ENCODE peak calls at places on chromosomes 3 and 15, in six cellular contexts. X is naive thymus-derived CD4-positive, alpha-beta T cell; A is AG04450; P is kidney epithelial cell; M is GM23338; Z is uterus. T is an unnamed sample.

GRCh38 chr3:133425898-133426297 is 26.0 kb downstream of the BFSP2 start:
- DNase-seq in P (no peak), M (no peak), Z (no peak), A (no peak), X (no peak), T (no peak)

GRCh38 chr3:100465871-100466777 is 26.3 kb upstream of the TMEM45A start:
- DNase-seq in X (no peak), Z (no peak), M (no peak), P (no peak), A (no peak), T (no peak)

GRCh38 chr3:126261037-126261436 is 80.7 kb upstream of the ALDH1L1 start:
- DNase-seq in X (no peak), Z (peak; percentile 79), A (no peak), P (no peak), M (peak; percentile 40), T (peak; percentile 30)

GRCh38 chr15:67177750-67178149 is 76.7 kb downstream of the AAGAB start:
- DNase-seq in M (no peak), P (no peak), Z (no peak), X (no peak), A (no peak), T (no peak)

GRCh38 chr3:53803124-53803815 is 42.9 kb downstream of the CHDH start:
- DNase-seq in Z (no peak), M (peak; percentile 21), A (no peak), X (no peak), P (no peak), T (no peak)

GRCh38 chr3:42852443-42852842 is 23.2 kb downstream of the CYP8B1 start:
- DNase-seq in Z (no peak), A (no peak), M (no peak), P (no peak), X (no peak), T (no peak)

GRCh38 chr15:59299919-59300617 is 72.6 kb downstream of the MYO1E start:
- DNase-seq in P (peak; percentile 97), X (peak; percentile 72), M (no peak), Z (peak; percentile 69), A (peak; percentile 87), T (peak; percentile 83)

GRCh38 chr3:79154861-79155260 is 612.9 kb downstream of the ROBO1 start:
- DNase-seq in Z (no peak), X (no peak), M (no peak), A (no peak), P (no peak), T (no peak)

GRCh38 chr3:32257641-32258438 is 19.4 kb downstream of the CMTM8 start:
- DNase-seq in Z (no peak), P (no peak), A (no peak), M (no peak), X (no peak), T (no peak)

GRCh38 chr15:27587810-27588209 is 511.3 kb downstream of the OCA2 start:
- DNase-seq in X (no peak), P (no peak), A (no peak), Z (no peak), M (peak; percentile 96), T (no peak)

GRCh38 chr3:128794788-128795649 is 69.0 kb downstream of the RAB7A start:
- DNase-seq in P (no peak), A (peak; percentile 16), X (peak; percentile 78), M (peak; percentile 93), Z (peak; percentile 43), T (no peak)

GRCh38 chr3:173465112-173465511 is 67.6 kb downstream of the NLGN1 start:
- DNase-seq in P (peak; percentile 25), X (no peak), Z (no peak), A (no peak), M (no peak), T (no peak)

GRCh38 chr3:155362808-155363689 is 69.6 kb upstream of the STRIT1 start:
- DNase-seq in M (peak; percentile 99), P (no peak), X (no peak), A (no peak), Z (no peak), T (no peak)
- H3K4me3 ChIP-seq in M (peak overlapping the region; percentile 2), P (no peak overlapping the region), X (no peak overlapping the region), A (no peak overlapping the region), Z (no peak overlapping the region), T (no peak overlapping the region)

GRCh38 chr3:101936419-101937331 is 87.4 kb downstream of the NFKBIZ start:
- DNase-seq in M (no peak), X (peak; percentile 64), Z (no peak), A (peak; percentile 52), P (peak; percentile 89), T (no peak)
- H3K4me3 ChIP-seq in M (no peak overlapping the region), X (peak overlapping the region; percentile 9), Z (no peak overlapping the region), A (no peak overlapping the region), P (no peak overlapping the region), T (no peak overlapping the region)

DNA sequence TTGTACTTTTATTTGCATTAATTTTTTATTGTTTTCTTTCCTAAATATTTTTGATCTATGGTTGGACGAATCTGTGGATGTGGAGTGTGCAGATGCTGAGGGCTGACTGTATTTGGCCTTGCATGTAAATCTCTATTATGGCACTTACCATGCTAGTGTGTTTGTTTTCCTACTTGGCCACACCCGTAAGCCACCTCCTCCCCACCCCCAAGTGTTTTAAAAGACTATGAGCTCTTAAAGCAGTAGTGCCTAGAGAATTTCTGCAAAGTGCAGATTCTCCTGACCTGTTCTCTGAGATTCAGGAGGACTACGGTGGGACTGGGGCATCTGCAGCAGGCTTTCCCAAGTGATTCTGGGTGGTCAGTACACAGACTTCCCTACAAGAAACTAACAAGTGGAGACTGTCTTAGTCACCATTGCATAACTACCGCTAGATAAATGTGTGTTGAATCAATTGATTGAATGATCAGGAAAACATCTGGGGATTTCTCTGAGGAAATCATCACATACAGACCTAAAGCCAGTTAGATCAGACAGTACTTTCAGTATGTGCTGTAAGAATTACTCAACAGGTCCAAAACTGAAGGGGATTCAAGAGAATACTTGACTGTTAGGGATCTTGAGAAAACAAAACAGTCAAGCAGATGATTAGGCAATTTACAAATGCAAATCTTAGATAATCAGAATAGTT is 6.2 kb upstream of the TIPARP start:
- DNase-seq in A (no peak), M (peak; percentile 23), Z (no peak), X (no peak), P (no peak), T (no peak)
- H3K4me3 ChIP-seq in A (no peak overlapping the region), M (no peak overlapping the region), Z (no peak overlapping the region), X (no peak overlapping the region), P (no peak overlapping the region), T (no peak overlapping the region)

DNA sequence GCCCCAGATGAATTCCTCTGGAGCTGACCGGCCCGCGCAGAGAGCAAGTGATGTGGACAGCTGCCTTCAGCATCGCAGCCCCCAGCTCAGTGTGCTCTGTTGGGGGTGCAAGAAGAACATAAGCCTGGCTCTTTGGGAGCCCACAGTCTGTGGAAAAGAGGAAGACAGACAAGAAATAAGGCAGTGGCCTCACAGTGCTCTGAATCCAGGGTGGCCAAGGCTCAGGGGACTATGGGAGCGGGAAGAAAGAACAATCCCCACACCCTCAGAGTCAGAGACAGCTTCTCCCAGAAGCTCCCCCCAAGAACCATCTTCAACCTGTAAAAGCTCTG is 277 bp upstream of the HDDC3 start:
- DNase-seq in A (no peak), Z (no peak), X (no peak), P (no peak), M (no peak), T (no peak)
- H3K4me3 ChIP-seq in A (peak overlapping the region; percentile 17), Z (peak overlapping the region; percentile 72), X (peak overlapping the region; percentile 97), P (no peak overlapping the region), M (peak overlapping the region; percentile 94), T (peak overlapping the region; percentile 89)

GRCh38 chr15:80618666-80619481 is 76.2 kb upstream of the ABHD17C start:
- DNase-seq in P (no peak), X (no peak), M (no peak), Z (no peak), A (no peak), T (no peak)

GRCh38 chr15:80619677-80620076 is 75.4 kb upstream of the ABHD17C start:
- DNase-seq in P (no peak), Z (no peak), X (no peak), A (no peak), M (no peak), T (no peak)

GRCh38 chr15:80620141-80620540 is 75.0 kb upstream of the ABHD17C start:
- DNase-seq in M (no peak), A (no peak), Z (no peak), X (no peak), P (no peak), T (no peak)

GRCh38 chr15:80615783-80616391 is 79.2 kb upstream of the ABHD17C start:
- DNase-seq in Z (peak; percentile 34), X (no peak), M (no peak), P (no peak), A (peak; percentile 33), T (no peak)

DNA sequence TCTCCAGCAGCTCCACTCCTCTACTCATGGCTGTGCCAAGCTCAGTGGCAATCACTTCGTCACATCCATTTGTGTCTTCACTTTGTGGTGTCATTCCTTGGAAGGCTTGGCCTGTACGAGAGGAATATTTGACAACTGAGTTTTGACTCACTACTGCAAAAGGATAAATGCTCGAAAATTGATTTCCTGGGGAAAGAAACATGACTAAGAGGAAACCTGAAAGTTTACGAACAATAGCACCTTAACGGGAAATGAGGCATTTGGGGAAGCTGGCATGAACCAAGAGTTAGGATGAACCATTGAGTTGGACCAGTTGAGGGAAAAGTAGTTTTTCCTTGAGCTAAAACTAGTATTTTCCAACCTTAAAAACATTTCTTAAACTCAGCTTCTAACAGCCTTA is 74.2 kb upstream of the ABHD17C start:
- DNase-seq in M (no peak), A (no peak), P (no peak), X (no peak), Z (no peak), T (no peak)
- H3K4me3 ChIP-seq in M (no peak overlapping the region), A (no peak overlapping the region), P (no peak overlapping the region), X (no peak overlapping the region), Z (no peak overlapping the region), T (no peak overlapping the region)

DNA sequence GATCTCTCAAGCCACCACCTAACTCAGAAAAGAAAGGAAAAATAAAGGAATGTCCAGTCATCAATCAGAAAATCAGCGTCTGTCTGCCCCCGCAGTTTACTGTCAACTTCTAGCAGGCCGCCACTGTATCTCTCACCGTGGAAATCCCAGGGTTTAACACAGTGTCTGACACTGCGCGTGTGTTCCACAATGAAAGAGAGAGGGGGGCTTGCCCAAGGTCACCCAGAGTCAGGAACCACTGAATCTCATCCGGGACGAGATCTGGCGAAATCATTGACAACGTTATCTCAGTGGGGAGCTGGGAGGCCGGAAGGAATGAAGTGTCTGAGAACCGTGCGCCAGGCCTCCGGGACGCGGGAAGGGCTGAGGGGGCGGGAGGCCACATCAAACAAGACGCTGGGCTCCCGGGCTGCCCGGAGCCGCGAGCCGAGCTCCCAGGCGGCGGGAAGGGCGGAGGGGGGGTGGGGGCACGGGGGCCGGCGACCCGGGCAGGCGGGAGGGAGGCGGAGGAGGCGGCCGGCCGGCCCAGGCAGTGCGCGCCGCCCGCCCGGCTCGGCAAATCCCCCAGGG is 2.2 kb upstream of the HES1 start:
- DNase-seq in A (no peak), Z (peak; percentile 73), X (no peak), P (no peak), M (peak; percentile 84), T (peak; percentile 56)
- H3K4me3 ChIP-seq in A (peak overlapping the region; percentile 46), Z (no peak overlapping the region), X (no peak overlapping the region), P (peak overlapping the region; percentile 26), M (peak overlapping the region; percentile 52), T (peak overlapping the region; percentile 67)